ENCODE peak calls at places on chromosomes 2 and 18, in four cellular contexts. One of them, this sample, is unnamed. For H3K36me3 and H3K27me3, the result is how much of the 10 kb centered on the place peaks cover.

GRCh38 chr2:35035883-35036282 is 1319.7 kb upstream of the CRIM1 start:
- DNase-seq in IMR-90: no peak
- DNase-seq in body of pancreas: peak
- DNase-seq in uterus: no peak
- DNase-seq in this sample: no peak

GRCh38 chr2:8148260-8148880 is 533.5 kb upstream of the ID2 start:
- DNase-seq in body of pancreas: peak
- DNase-seq in uterus: no peak
- DNase-seq in IMR-90: peak
- DNase-seq in this sample: no peak

GRCh38 chr2:239789711-239790110 is 235.4 kb downstream of the NDUFA10 start:
- DNase-seq in body of pancreas: no peak
- DNase-seq in uterus: no peak
- DNase-seq in IMR-90: no peak
- DNase-seq in this sample: no peak

GRCh38 chr2:148813603-148814065 is 61.4 kb upstream of the KIF5C start:
- DNase-seq in body of pancreas: no peak
- DNase-seq in IMR-90: no peak
- DNase-seq in uterus: no peak
- DNase-seq in this sample: peak

GRCh38 chr2:231124833-231125232 is at the start of gene HTR2B:
- DNase-seq in IMR-90: peak
- DNase-seq in uterus: peak
- DNase-seq in body of pancreas: no peak
- DNase-seq in this sample: peak

GRCh38 chr2:155377931-155378444 is 679.5 kb downstream of the KCNJ3 start:
- DNase-seq in IMR-90: no peak
- DNase-seq in body of pancreas: no peak
- DNase-seq in uterus: no peak
- DNase-seq in this sample: no peak

GRCh38 chr18:28961669-28962228 is 784.8 kb upstream of the CDH2 start:
- DNase-seq in body of pancreas: no peak
- DNase-seq in IMR-90: peak
- DNase-seq in uterus: no peak
- DNase-seq in this sample: no peak

GRCh38 chr2:40668435-40668834 is 216.5 kb upstream of the SLC8A1 start:
- DNase-seq in body of pancreas: peak
- DNase-seq in IMR-90: peak
- DNase-seq in uterus: peak
- DNase-seq in this sample: no peak

GRCh38 chr2:24818721-24819167 is 25.5 kb downstream of the CENPO start:
- DNase-seq in body of pancreas: peak
- DNase-seq in uterus: peak
- DNase-seq in IMR-90: peak
- DNase-seq in this sample: no peak

GRCh38 chr2:145909175-145909574 is 1389.3 kb upstream of the ZEB2 start:
- DNase-seq in body of pancreas: no peak
- DNase-seq in uterus: no peak
- DNase-seq in IMR-90: no peak
- DNase-seq in this sample: no peak

GRCh38 chr18:12023375-12023774 is 42.1 kb downstream of the IMPA2 start:
- DNase-seq in body of pancreas: no peak
- DNase-seq in uterus: no peak
- DNase-seq in IMR-90: no peak
- DNase-seq in this sample: no peak

GRCh38 chr2:212402316-212402715 is 136.3 kb downstream of the ERBB4 start:
- DNase-seq in body of pancreas: no peak
- DNase-seq in IMR-90: no peak
- DNase-seq in uterus: no peak
- DNase-seq in this sample: no peak

GRCh38 chr18:52888014-52888413 is 548.0 kb downstream of the DCC start:
- DNase-seq in IMR-90: no peak
- DNase-seq in uterus: no peak
- DNase-seq in body of pancreas: no peak
- DNase-seq in this sample: no peak

GRCh38 chr18:48752928-48753327 is 197.8 kb downstream of the SMAD7 start:
- DNase-seq in IMR-90: no peak
- DNase-seq in uterus: no peak
- DNase-seq in body of pancreas: no peak
- DNase-seq in this sample: no peak

GRCh38 chr2:179263460-179264237 is 983 bp downstream of the SESTD1 start:
- DNase-seq in body of pancreas: peak
- DNase-seq in uterus: peak
- DNase-seq in IMR-90: peak
- DNase-seq in this sample: peak

GRCh38 chr18:23158884-23159820 is 23.9 kb downstream of the CABLES1 start:
- DNase-seq in body of pancreas: no peak
- DNase-seq in uterus: no peak
- DNase-seq in IMR-90: no peak
- DNase-seq in this sample: no peak

GRCh38 chr2:229485782-229486181 is 214.7 kb upstream of the PID1 start:
- DNase-seq in IMR-90: no peak
- DNase-seq in uterus: no peak
- DNase-seq in body of pancreas: no peak
- DNase-seq in this sample: no peak

GRCh38 chr18:74539289-74539688 is 5.0 kb downstream of the CNDP1 start:
- DNase-seq in IMR-90: no peak
- DNase-seq in body of pancreas: no peak
- DNase-seq in uterus: no peak
- DNase-seq in this sample: no peak

GRCh38 chr2:159362816-159363251 is 76.3 kb upstream of the WDSUB1 start:
- DNase-seq in IMR-90: peak
- DNase-seq in uterus: no peak
- DNase-seq in body of pancreas: peak
- DNase-seq in this sample: no peak

GRCh38 chr2:38465789-38466127 is 88.7 kb upstream of the ATL2 start:
- DNase-seq in body of pancreas: peak
- DNase-seq in IMR-90: peak
- DNase-seq in uterus: no peak
- DNase-seq in this sample: no peak

GRCh38 chr2:23757686-23758433 is 169.1 kb downstream of the ATAD2B start:
- DNase-seq in IMR-90: peak
- DNase-seq in uterus: peak
- DNase-seq in body of pancreas: no peak
- DNase-seq in this sample: no peak

GRCh38 chr2:187009483-187010239 is 160.7 kb upstream of the ZSWIM2 start:
- DNase-seq in IMR-90: no peak
- DNase-seq in body of pancreas: no peak
- DNase-seq in uterus: no peak
- DNase-seq in this sample: no peak

GRCh38 chr2:27379840-27380625 is 501 bp downstream of the ZNF513 start:
- DNase-seq in uterus: peak
- DNase-seq in IMR-90: peak
- DNase-seq in body of pancreas: peak
- DNase-seq in this sample: peak

GRCh38 chr18:23365602-23366001 is 87.5 kb upstream of the RIOK3 start:
- DNase-seq in uterus: no peak
- DNase-seq in IMR-90: peak
- DNase-seq in body of pancreas: peak
- DNase-seq in this sample: no peak

GRCh38 chr2:95325026-95325425 is 27.9 kb downstream of the KCNIP3 start:
- DNase-seq in body of pancreas: no peak
- DNase-seq in IMR-90: no peak
- DNase-seq in uterus: no peak
- DNase-seq in this sample: no peak

GRCh38 chr18:6629635-6630140 is 99.8 kb upstream of the ARHGAP28 start:
- DNase-seq in body of pancreas: no peak
- DNase-seq in uterus: no peak
- DNase-seq in IMR-90: peak
- DNase-seq in this sample: no peak

GRCh38 chr2:38068228-38068627 is 7.7 kb downstream of the CYP1B1 start:
- DNase-seq in IMR-90: no peak
- DNase-seq in uterus: no peak
- DNase-seq in body of pancreas: no peak
- DNase-seq in this sample: no peak

GRCh38 chr2:195824478-195824877 is 167.5 kb downstream of the SLC39A10 start:
- DNase-seq in uterus: no peak
- DNase-seq in IMR-90: peak
- DNase-seq in body of pancreas: no peak
- DNase-seq in this sample: no peak

GRCh38 chr2:16852651-16853050 is 187.0 kb upstream of the CYRIA start:
- DNase-seq in body of pancreas: no peak
- DNase-seq in IMR-90: no peak
- DNase-seq in uterus: no peak
- DNase-seq in this sample: no peak

GRCh38 chr18:1011342-1011741 is 106.7 kb downstream of the ADCYAP1 start:
- DNase-seq in uterus: no peak
- DNase-seq in IMR-90: no peak
- DNase-seq in body of pancreas: no peak
- DNase-seq in this sample: no peak

GRCh38 chr2:233152541-233152940 is 92.4 kb downstream of the INPP5D start:
- DNase-seq in IMR-90: peak
- DNase-seq in body of pancreas: peak
- DNase-seq in uterus: no peak
- DNase-seq in this sample: no peak
- H3K36me3 ChIP-seq in IMR-90: under half
- H3K36me3 ChIP-seq in body of pancreas: under half
- H3K36me3 ChIP-seq in uterus: under half
- H3K36me3 ChIP-seq in this sample: under half

GRCh38 chr2:31141513-31141912 is 3.3 kb upstream of the GALNT14 start:
- DNase-seq in body of pancreas: no peak
- DNase-seq in IMR-90: no peak
- DNase-seq in uterus: no peak
- DNase-seq in this sample: no peak
- H3K27me3 ChIP-seq in body of pancreas: under half
- H3K27me3 ChIP-seq in IMR-90: under half
- H3K27me3 ChIP-seq in uterus: under half
- H3K27me3 ChIP-seq in this sample: under half

GRCh38 chr2:113200236-113200635 is 26.5 kb downstream of the PSD4 start:
- DNase-seq in IMR-90: no peak
- DNase-seq in uterus: no peak
- DNase-seq in body of pancreas: no peak
- DNase-seq in this sample: no peak
- TF ChIP-seq CTCF in IMR-90: no peak
- TF ChIP-seq CTCF in uterus: no peak
- TF ChIP-seq CTCF in body of pancreas: no peak
- TF ChIP-seq CTCF in this sample: no peak

GRCh38 chr2:84807063-84807485 is 73.8 kb downstream of the TRABD2A start:
- DNase-seq in body of pancreas: peak
- DNase-seq in IMR-90: peak
- DNase-seq in uterus: no peak
- DNase-seq in this sample: no peak
- H3K36me3 ChIP-seq in body of pancreas: under half
- H3K36me3 ChIP-seq in IMR-90: under half
- H3K36me3 ChIP-seq in uterus: under half
- H3K36me3 ChIP-seq in this sample: under half

GRCh38 chr2:218046234-218046633 is 22.8 kb upstream of the RUFY4 start:
- DNase-seq in body of pancreas: peak
- DNase-seq in uterus: no peak
- DNase-seq in IMR-90: no peak
- DNase-seq in this sample: no peak

GRCh38 chr2:218043701-218044109 is 25.3 kb upstream of the RUFY4 start:
- DNase-seq in IMR-90: no peak
- DNase-seq in uterus: no peak
- DNase-seq in body of pancreas: no peak
- DNase-seq in this sample: no peak

GRCh38 chr2:218051908-218052307 is 17.1 kb upstream of the RUFY4 start:
- DNase-seq in IMR-90: no peak
- DNase-seq in body of pancreas: no peak
- DNase-seq in uterus: no peak
- DNase-seq in this sample: no peak

DNA sequence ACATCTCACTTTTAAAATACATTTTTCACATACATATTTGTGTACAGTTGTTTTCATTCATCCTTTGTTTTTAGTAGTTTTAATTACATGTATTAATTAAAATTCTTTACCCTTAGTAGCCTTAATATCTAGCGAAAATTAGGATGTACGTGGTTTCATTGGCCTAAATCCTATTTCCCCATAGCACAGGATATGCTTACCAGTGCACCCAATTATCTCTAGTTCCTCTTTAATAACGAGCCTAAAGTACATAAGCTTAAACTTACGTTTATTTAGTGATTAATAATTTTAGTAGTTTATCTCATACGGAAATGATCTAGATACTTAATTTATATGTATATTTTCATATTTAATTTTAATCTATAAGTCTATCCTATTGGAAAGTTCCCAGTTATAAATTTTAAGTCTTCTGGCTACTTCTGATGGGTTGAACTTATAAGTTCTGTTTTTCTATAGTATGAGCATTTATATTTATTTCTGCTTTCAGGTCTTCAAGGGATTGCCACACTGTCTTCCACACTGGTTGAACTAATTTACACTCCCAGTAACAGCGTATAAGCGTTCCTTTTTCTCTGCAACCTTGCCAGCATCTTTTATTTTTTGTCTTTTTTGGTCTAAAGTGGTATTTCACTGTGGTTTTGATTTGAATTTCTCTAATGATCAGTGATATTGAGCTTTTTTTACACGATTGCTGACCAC is 21.4 kb upstream of the RUFY4 start:
- DNase-seq in body of pancreas: no peak
- DNase-seq in uterus: no peak
- DNase-seq in IMR-90: no peak
- DNase-seq in this sample: no peak
- H3K27me3 ChIP-seq in body of pancreas: under half
- H3K27me3 ChIP-seq in uterus: under half
- H3K27me3 ChIP-seq in IMR-90: under half
- H3K27me3 ChIP-seq in this sample: under half

GRCh38 chr18:62398291-62398690 is 73.2 kb downstream of the TNFRSF11A start:
- DNase-seq in IMR-90: no peak
- DNase-seq in body of pancreas: no peak
- DNase-seq in uterus: no peak
- DNase-seq in this sample: no peak

GRCh38 chr18:62399306-62399705 is 74.2 kb downstream of the TNFRSF11A start:
- DNase-seq in uterus: no peak
- DNase-seq in body of pancreas: peak
- DNase-seq in IMR-90: no peak
- DNase-seq in this sample: no peak

GRCh38 chr18:62402342-62402948 is 77.3 kb downstream of the TNFRSF11A start:
- DNase-seq in IMR-90: no peak
- DNase-seq in body of pancreas: no peak
- DNase-seq in uterus: no peak
- DNase-seq in this sample: no peak

GRCh38 chr18:62400916-62401315 is 75.8 kb downstream of the TNFRSF11A start:
- DNase-seq in body of pancreas: no peak
- DNase-seq in IMR-90: no peak
- DNase-seq in uterus: no peak
- DNase-seq in this sample: no peak

GRCh38 chr18:62399781-62400308 is 74.7 kb downstream of the TNFRSF11A start:
- DNase-seq in IMR-90: no peak
- DNase-seq in body of pancreas: no peak
- DNase-seq in uterus: no peak
- DNase-seq in this sample: no peak
- TF ChIP-seq CTCF in IMR-90: peak
- TF ChIP-seq CTCF in body of pancreas: peak
- TF ChIP-seq CTCF in uterus: no peak
- TF ChIP-seq CTCF in this sample: peak

DNA sequence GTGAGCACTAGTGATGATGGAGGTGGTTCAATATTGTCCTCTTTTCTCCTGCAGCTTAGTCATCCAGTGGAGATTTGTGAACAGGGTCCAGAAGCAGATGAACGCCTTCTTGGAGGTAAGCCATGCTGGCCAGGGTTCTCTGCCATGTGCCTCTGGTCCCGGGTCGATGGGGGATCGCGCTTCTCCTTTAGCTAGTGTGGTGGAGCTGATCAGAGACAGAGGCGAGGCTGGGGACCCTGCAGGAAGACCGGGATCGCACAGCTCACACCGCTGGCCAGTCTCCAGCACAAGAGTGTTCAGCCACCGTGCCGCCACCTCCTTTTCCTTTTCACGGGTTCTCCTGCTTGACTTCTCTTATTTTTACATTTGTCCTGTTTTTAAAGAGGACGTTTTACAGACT is 243.4 kb downstream of the ALPK2 start:
- DNase-seq in body of pancreas: no peak
- DNase-seq in uterus: no peak
- DNase-seq in IMR-90: no peak
- DNase-seq in this sample: no peak
- H3K36me3 ChIP-seq in body of pancreas: under half
- H3K36me3 ChIP-seq in uterus: under half
- H3K36me3 ChIP-seq in IMR-90: under half
- H3K36me3 ChIP-seq in this sample: under half

This sample was measured in GM06990.